ENCODE peak calls at places on chromosomes 12 and 14, in eight cellular contexts. W, V, E, H, Z, X, K and J are unnamed samples.

GRCh38 chr14:102911541-102911951 is 10.9 kb upstream of the AMN start:
- DNase-seq in W (no peak), V (no peak), E (no peak), H (no peak), Z (no peak), X (peak; percentile 56), K (no peak), J (no peak)

GRCh38 chr12:47877081-47877480 is 27.7 kb downstream of the VDR start:
- DNase-seq in W (no peak), V (no peak), E (no peak), H (no peak), Z (no peak), X (peak; percentile 13), K (no peak), J (no peak)

GRCh38 chr12:96743606-96744005 is 163.5 kb upstream of the NEDD1 start:
- DNase-seq in W (peak; percentile 14), V (no peak), E (peak; percentile 54), H (no peak), Z (no peak), X (no peak), K (peak; percentile 17), J (peak; percentile 40)

GRCh38 chr14:81302613-81303012 is 81.9 kb upstream of the GTF2A1 start:
- DNase-seq in W (no peak), V (no peak), E (no peak), H (no peak), Z (no peak), X (no peak), K (no peak), J (no peak)

GRCh38 chr14:82855912-82856381 is 1322.3 kb upstream of the SEL1L start:
- DNase-seq in W (peak; percentile 6), V (no peak), E (no peak), H (no peak), Z (no peak), X (no peak), K (peak; percentile 87), J (peak; percentile 55)

GRCh38 chr14:29584992-29585391 is 342.7 kb downstream of the PRKD1 start:
- DNase-seq in W (peak; percentile 89), V (no peak), E (peak; percentile 80), H (peak; percentile 13), Z (no peak), X (no peak), K (peak; percentile 23), J (peak; percentile 59)

GRCh38 chr12:29427964-29428363 is 47.0 kb upstream of the ERGIC2 start:
- DNase-seq in W (no peak), V (no peak), E (peak; percentile 22), H (no peak), Z (no peak), X (no peak), K (no peak), J (no peak)

GRCh38 chr12:31289443-31289842 is 36.5 kb downstream of the SINHCAF start:
- DNase-seq in W (no peak), V (no peak), E (no peak), H (no peak), Z (no peak), X (no peak), K (no peak), J (no peak)

GRCh38 chr12:6158749-6159148 is 34.3 kb upstream of the VWF start:
- DNase-seq in W (no peak), V (no peak), E (no peak), H (no peak), Z (no peak), X (peak; percentile 68), K (no peak), J (no peak)

DNA sequence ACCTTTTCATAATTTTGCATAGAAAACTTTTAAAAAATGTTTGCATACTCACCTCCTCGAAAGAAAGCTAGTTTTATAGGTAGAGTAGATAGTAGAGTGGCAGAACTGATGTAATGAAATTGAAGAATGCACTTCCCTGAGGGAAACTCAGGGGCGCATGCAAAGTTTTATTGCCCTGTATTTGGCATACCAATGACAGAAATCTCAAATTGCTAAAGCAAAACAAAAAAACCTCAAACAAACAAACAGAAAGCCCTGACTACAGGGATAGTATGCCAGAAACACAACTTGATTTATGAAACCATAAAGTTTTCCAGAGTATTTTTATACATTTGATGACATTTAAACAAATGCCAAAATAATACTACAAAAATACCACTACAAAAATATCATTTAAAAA is 1.8 kb downstream of the RASSF9 start:
- DNase-seq in W (peak; percentile 12), V (no peak), E (no peak), H (no peak), Z (no peak), X (no peak), K (no peak), J (no peak)
- H3K4me3 ChIP-seq in W (no peak overlapping the region), V (no peak overlapping the region), E (peak overlapping the region; percentile 68), H (peak overlapping the region; percentile 35), Z (peak overlapping the region; percentile 52), X (peak overlapping the region; percentile 58), K (peak overlapping the region; percentile 64), J (no peak overlapping the region)

GRCh38 chr14:104378636-104379225 is 200.8 kb upstream of the C14orf180 start:
- DNase-seq in W (no peak), V (no peak), E (no peak), H (no peak), Z (no peak), X (no peak), K (no peak), J (no peak)
- TF ChIP-seq CTCF in W (no peak), V (no peak), E (no peak), H (no peak), Z (no peak), X (no peak), K (no peak), J (no peak)

DNA sequence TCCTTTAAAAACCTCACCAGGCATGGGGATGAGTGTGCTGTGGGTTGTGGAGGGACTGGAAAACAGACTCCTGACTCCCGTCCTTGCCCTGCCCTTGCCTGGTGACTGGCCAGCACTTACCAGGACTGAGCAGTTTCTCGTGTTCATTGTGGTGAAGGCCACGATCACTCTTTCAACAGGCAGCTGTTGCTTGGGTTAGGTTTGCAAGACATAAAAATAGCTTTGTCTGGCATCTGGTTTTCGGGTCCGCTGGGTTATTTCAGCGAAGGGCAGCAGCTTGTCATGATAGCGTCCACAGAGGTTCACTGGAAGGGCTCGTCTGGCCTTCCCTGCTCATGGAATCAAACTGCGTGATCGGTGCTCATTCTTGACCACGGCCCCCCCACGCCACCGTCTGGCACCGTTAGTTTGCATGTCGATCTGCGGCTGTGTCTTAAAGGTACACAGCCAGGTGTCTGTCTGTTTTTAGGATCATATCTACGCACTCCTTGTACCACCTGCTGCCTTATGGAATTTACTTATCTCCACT is 15.2 kb downstream of the ACACB start:
- DNase-seq in W (peak; percentile 60), V (no peak), E (no peak), H (no peak), Z (no peak), X (no peak), K (no peak), J (no peak)
- H3K4me3 ChIP-seq in W (no peak overlapping the region), V (peak overlapping the region; percentile 2), E (no peak overlapping the region), H (no peak overlapping the region), Z (no peak overlapping the region), X (peak overlapping the region; percentile 2), K (no peak overlapping the region), J (no peak overlapping the region)

GRCh38 chr12:53381739-53382630 is 2.0 kb downstream of the SP1 start:
- DNase-seq in W (peak; percentile 80), V (peak; percentile 57), E (peak; percentile 77), H (peak; percentile 46), Z (peak; percentile 77), X (peak; percentile 78), K (no peak), J (peak; percentile 84)
- TF ChIP-seq CTCF in W (peak; percentile 53), V (no peak), E (peak; percentile 50), H (peak; percentile 25), Z (peak; percentile 25), X (peak; percentile 64), K (peak; percentile 48), J (peak; percentile 42)

GRCh38 chr12:123267335-123267920 is 4.2 kb downstream of the CDK2AP1 start:
- DNase-seq in W (no peak), V (no peak), E (no peak), H (no peak), Z (no peak), X (no peak), K (no peak), J (no peak)

GRCh38 chr12:123269980-123270379 is 1.7 kb downstream of the CDK2AP1 start:
- DNase-seq in W (no peak), V (no peak), E (no peak), H (no peak), Z (no peak), X (no peak), K (no peak), J (peak; percentile 38)

GRCh38 chr12:123269395-123269892 is 2.2 kb downstream of the CDK2AP1 start:
- DNase-seq in W (peak; percentile 71), V (peak; percentile 64), E (peak; percentile 58), H (peak; percentile 64), Z (peak; percentile 86), X (peak; percentile 87), K (peak; percentile 23), J (peak; percentile 59)

GRCh38 chr12:123267991-123268843 is 3.4 kb downstream of the CDK2AP1 start:
- DNase-seq in W (peak; percentile 13), V (no peak), E (no peak), H (no peak), Z (no peak), X (peak; percentile 83), K (no peak), J (no peak)

GRCh38 chr12:123268850-123269249 is 2.8 kb downstream of the CDK2AP1 start:
- DNase-seq in W (no peak), V (no peak), E (no peak), H (no peak), Z (no peak), X (peak; percentile 76), K (no peak), J (no peak)
- H3K4me3 ChIP-seq in W (peak overlapping the region; percentile 71), V (no peak overlapping the region), E (peak overlapping the region; percentile 85), H (no peak overlapping the region), Z (peak overlapping the region; percentile 68), X (peak overlapping the region; percentile 85), K (peak overlapping the region; percentile 80), J (peak overlapping the region; percentile 77)

DNA sequence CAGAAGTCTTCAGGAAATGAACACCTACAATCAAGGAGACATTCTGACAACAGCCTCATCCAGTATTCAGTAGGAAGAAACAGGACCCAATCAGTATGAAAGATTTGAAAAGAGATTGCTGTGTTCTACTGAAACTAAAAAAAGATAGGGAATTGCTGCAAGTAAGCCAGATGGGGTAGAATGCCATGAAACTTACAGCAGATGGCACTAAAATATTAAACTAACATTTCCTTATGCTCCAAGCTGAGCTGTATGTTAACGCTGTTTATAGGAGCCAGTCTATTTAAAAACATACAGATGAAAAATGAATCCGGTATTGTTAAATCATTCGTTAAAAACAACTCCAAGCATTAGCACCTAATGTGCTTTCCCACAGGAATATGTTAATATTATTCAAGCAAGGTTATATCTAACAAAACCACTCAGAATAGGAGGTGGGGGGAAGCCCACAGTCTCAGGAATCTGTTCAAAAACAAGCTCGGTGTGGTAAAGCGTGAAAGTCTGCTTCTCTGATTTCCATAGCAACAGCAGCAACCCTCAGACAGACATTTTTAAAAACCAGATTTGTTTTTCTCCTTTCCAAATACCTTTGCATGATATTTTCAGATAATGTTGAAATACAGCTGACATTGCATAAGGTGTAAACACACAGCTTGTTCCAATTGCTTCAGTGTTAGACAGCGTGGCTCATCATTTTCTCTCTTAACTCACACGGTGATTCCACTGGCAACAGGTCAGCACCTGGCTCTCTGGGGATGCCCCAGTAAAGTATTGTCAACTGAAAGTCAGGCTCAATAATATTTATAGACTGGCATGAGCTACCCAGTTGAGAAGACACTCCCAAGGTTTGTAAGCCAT is 131.4 kb upstream of the CCDC175 start:
- DNase-seq in W (no peak), V (no peak), E (peak; percentile 43), H (no peak), Z (no peak), X (no peak), K (no peak), J (peak; percentile 8)
- TF ChIP-seq CTCF in W (no peak), V (no peak), E (peak; percentile 24), H (no peak), Z (no peak), X (no peak), K (peak; percentile 29), J (no peak)

GRCh38 chr12:9947674-9948073 is 15.5 kb upstream of the CLEC2A start:
- DNase-seq in W (no peak), V (no peak), E (no peak), H (no peak), Z (no peak), X (no peak), K (no peak), J (no peak)
- H3K4me3 ChIP-seq in W (no peak overlapping the region), V (no peak overlapping the region), E (no peak overlapping the region), H (no peak overlapping the region), Z (no peak overlapping the region), X (no peak overlapping the region), K (no peak overlapping the region), J (no peak overlapping the region)